ENCODE peak calls at places on chromosome 2, in seven cellular contexts. One of them, this sample, is unnamed.

GRCh38 chr2:215680605-215681598 is 245.0 kb upstream of the FN1 start:
- DNase-seq in kidney: no peak
- DNase-seq in tibial artery: peak
- DNase-seq in GM12864: no peak
- DNase-seq in fibroblast of pulmonary artery: peak
- DNase-seq in WTC11: no peak
- DNase-seq in GM06990: peak
- DNase-seq in this sample: no peak

GRCh38 chr2:237291138-237291792 is 122.7 kb downstream of the COL6A3 start:
- DNase-seq in kidney: peak
- DNase-seq in fibroblast of pulmonary artery: peak
- DNase-seq in tibial artery: peak
- DNase-seq in GM12864: no peak
- DNase-seq in GM06990: no peak
- DNase-seq in WTC11: no peak
- DNase-seq in this sample: no peak

GRCh38 chr2:47323009-47323821 is 79.7 kb upstream of the MSH2 start:
- DNase-seq in WTC11: peak
- DNase-seq in fibroblast of pulmonary artery: peak
- DNase-seq in kidney: peak
- DNase-seq in GM06990: peak
- DNase-seq in tibial artery: peak
- DNase-seq in GM12864: no peak
- DNase-seq in this sample: peak

GRCh38 chr2:237434916-237435315 is 21.0 kb upstream of the COL6A3 start:
- DNase-seq in tibial artery: no peak
- DNase-seq in WTC11: no peak
- DNase-seq in kidney: no peak
- DNase-seq in fibroblast of pulmonary artery: peak
- DNase-seq in GM12864: peak
- DNase-seq in GM06990: peak
- DNase-seq in this sample: peak

GRCh38 chr2:1791670-1792069 is 47.4 kb upstream of the PXDN start:
- DNase-seq in GM12864: no peak
- DNase-seq in fibroblast of pulmonary artery: no peak
- DNase-seq in kidney: no peak
- DNase-seq in GM06990: no peak
- DNase-seq in WTC11: no peak
- DNase-seq in tibial artery: no peak
- DNase-seq in this sample: no peak

GRCh38 chr2:65228249-65228750 is 669 bp downstream of the ACTR2 start:
- DNase-seq in GM12864: peak
- DNase-seq in GM06990: peak
- DNase-seq in WTC11: no peak
- DNase-seq in fibroblast of pulmonary artery: no peak
- DNase-seq in tibial artery: no peak
- DNase-seq in kidney: no peak
- DNase-seq in this sample: peak

GRCh38 chr2:172253190-172254052 is 150.7 kb upstream of the DLX2 start:
- DNase-seq in GM06990: no peak
- DNase-seq in WTC11: no peak
- DNase-seq in kidney: peak
- DNase-seq in tibial artery: peak
- DNase-seq in GM12864: peak
- DNase-seq in fibroblast of pulmonary artery: peak
- DNase-seq in this sample: no peak

GRCh38 chr2:134134313-134134706 is 119.6 kb upstream of the MGAT5 start:
- DNase-seq in tibial artery: no peak
- DNase-seq in GM12864: no peak
- DNase-seq in WTC11: no peak
- DNase-seq in GM06990: no peak
- DNase-seq in kidney: no peak
- DNase-seq in fibroblast of pulmonary artery: no peak
- DNase-seq in this sample: no peak

GRCh38 chr2:200469708-200470600 is 39.9 kb downstream of the KCTD18 start:
- DNase-seq in GM12864: no peak
- DNase-seq in GM06990: no peak
- DNase-seq in WTC11: no peak
- DNase-seq in kidney: no peak
- DNase-seq in tibial artery: no peak
- DNase-seq in fibroblast of pulmonary artery: peak
- DNase-seq in this sample: no peak

GRCh38 chr2:65024149-65024829 is 31.9 kb upstream of the CEP68 start:
- DNase-seq in GM12864: no peak
- DNase-seq in WTC11: no peak
- DNase-seq in tibial artery: no peak
- DNase-seq in kidney: no peak
- DNase-seq in GM06990: no peak
- DNase-seq in fibroblast of pulmonary artery: peak
- DNase-seq in this sample: no peak

GRCh38 chr2:39232141-39232540 is 11.6 kb downstream of the CDKL4 start:
- DNase-seq in GM12864: no peak
- DNase-seq in GM06990: no peak
- DNase-seq in kidney: no peak
- DNase-seq in tibial artery: no peak
- DNase-seq in WTC11: no peak
- DNase-seq in fibroblast of pulmonary artery: no peak
- DNase-seq in this sample: no peak

GRCh38 chr2:39225564-39225963 is 18.2 kb downstream of the CDKL4 start:
- DNase-seq in tibial artery: no peak
- DNase-seq in WTC11: no peak
- DNase-seq in GM12864: no peak
- DNase-seq in GM06990: no peak
- DNase-seq in fibroblast of pulmonary artery: no peak
- DNase-seq in kidney: no peak
- DNase-seq in this sample: peak

GRCh38 chr2:39223909-39224308 is 19.9 kb downstream of the CDKL4 start:
- DNase-seq in GM12864: no peak
- DNase-seq in fibroblast of pulmonary artery: no peak
- DNase-seq in WTC11: no peak
- DNase-seq in kidney: no peak
- DNase-seq in GM06990: no peak
- DNase-seq in tibial artery: no peak
- DNase-seq in this sample: no peak

GRCh38 chr2:39228413-39229209 is 15.2 kb downstream of the CDKL4 start:
- DNase-seq in kidney: no peak
- DNase-seq in GM06990: no peak
- DNase-seq in WTC11: peak
- DNase-seq in fibroblast of pulmonary artery: peak
- DNase-seq in GM12864: peak
- DNase-seq in tibial artery: no peak
- DNase-seq in this sample: no peak

DNA sequence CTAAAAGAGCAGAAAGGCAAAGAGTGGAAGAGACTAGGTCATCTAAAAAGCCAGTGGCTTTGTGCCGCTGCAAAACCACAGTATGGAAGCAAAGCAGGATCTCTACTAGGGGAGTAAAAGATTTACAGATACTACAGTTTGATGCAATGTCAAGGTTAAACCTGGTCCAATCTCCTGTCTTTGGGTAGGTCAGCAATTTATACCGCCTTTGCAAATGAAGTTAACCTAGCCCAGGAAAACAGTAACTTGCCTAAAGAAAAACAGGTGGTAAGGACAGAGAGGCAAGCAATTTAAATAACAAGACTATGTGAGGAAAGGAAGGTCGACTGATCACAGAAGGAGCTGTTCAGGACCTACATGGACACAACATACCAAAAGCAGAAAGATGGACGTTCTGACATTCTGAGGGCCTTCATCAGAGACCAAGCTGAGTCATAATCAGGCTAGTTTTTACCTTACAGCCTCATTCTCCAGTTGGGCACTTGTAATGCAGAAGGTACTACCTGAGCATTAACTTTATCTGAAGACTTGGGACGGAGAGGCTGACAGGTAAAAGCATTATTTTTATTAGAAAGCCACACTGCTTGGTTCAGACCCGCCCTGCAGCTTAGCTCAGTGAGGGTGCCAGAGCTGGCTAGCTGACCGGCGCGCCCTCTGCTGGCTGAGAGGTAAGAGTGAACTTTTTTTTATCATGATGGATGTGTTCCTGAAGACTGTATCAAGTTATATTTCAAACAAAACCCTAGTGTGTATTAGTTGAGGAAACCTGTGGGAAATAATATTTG is 15.9 kb downstream of the CDKL4 start:
- DNase-seq in fibroblast of pulmonary artery: peak
- DNase-seq in WTC11: peak
- DNase-seq in GM06990: peak
- DNase-seq in tibial artery: peak
- DNase-seq in kidney: peak
- DNase-seq in GM12864: peak
- DNase-seq in this sample: peak
- TF ChIP-seq CTCF in fibroblast of pulmonary artery: peak
- TF ChIP-seq CTCF in WTC11: peak
- TF ChIP-seq CTCF in GM06990: peak
- TF ChIP-seq CTCF in tibial artery: peak
- TF ChIP-seq CTCF in kidney: peak
- TF ChIP-seq CTCF in GM12864: peak
- TF ChIP-seq CTCF in this sample: peak

DNA sequence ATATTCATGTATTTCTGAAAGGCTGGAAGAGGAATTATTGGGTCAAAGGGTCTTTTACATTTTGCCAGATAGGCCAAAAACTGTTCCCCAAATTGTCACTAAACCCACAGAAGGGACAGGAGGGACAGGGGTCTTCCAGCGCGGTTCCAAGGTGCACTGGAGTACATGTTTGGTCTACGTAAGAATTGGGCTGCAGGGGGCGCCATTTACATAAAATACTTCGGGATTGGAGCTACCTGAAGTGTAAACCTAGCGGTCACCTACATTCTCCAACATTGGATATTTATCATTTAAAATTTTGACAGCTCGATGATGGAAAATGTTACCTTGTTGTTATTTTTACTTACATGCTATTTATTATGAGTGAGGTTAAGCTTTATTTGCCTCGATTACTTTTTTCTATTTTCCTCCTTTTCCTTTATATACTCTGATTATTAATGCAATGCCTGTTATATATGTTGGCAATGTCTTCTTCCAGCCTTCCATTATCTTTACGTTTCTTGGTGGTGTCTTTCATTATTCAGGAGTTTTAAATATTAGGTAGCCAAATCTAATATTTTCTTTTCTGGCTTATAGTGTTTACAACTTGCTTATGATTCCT is 43.0 kb upstream of the RAB6C start:
- DNase-seq in GM06990: no peak
- DNase-seq in tibial artery: peak
- DNase-seq in fibroblast of pulmonary artery: no peak
- DNase-seq in kidney: no peak
- DNase-seq in GM12864: no peak
- DNase-seq in WTC11: peak
- DNase-seq in this sample: no peak
- TF ChIP-seq CTCF in GM06990: peak
- TF ChIP-seq CTCF in tibial artery: peak
- TF ChIP-seq CTCF in fibroblast of pulmonary artery: no peak
- TF ChIP-seq CTCF in kidney: peak
- TF ChIP-seq CTCF in GM12864: no peak
- TF ChIP-seq CTCF in WTC11: peak
- TF ChIP-seq CTCF in this sample: peak

GRCh38 chr2:74555610-74556103 is 1.1 kb downstream of the DOK1 start:
- DNase-seq in GM12864: no peak
- DNase-seq in WTC11: no peak
- DNase-seq in tibial artery: peak
- DNase-seq in fibroblast of pulmonary artery: no peak
- DNase-seq in GM06990: no peak
- DNase-seq in kidney: no peak
- DNase-seq in this sample: no peak

GRCh38 chr2:74552914-74553811 is 579 bp downstream of the LOXL3 start:
- DNase-seq in fibroblast of pulmonary artery: no peak
- DNase-seq in GM12864: no peak
- DNase-seq in kidney: peak
- DNase-seq in GM06990: peak
- DNase-seq in tibial artery: no peak
- DNase-seq in WTC11: peak
- DNase-seq in this sample: peak

GRCh38 chr2:74556159-74556558 is 1.6 kb downstream of the DOK1 start:
- DNase-seq in fibroblast of pulmonary artery: no peak
- DNase-seq in kidney: no peak
- DNase-seq in tibial artery: no peak
- DNase-seq in WTC11: no peak
- DNase-seq in GM06990: no peak
- DNase-seq in GM12864: no peak
- DNase-seq in this sample: no peak

GRCh38 chr2:74553892-74554820 is at the start of the genes DOK1 and LOXL3:
- DNase-seq in WTC11: peak
- DNase-seq in tibial artery: peak
- DNase-seq in GM06990: peak
- DNase-seq in fibroblast of pulmonary artery: peak
- DNase-seq in kidney: peak
- DNase-seq in GM12864: no peak
- DNase-seq in this sample: peak

GRCh38 chr2:74554821-74555531 is 456 bp downstream of the DOK1 start:
- DNase-seq in fibroblast of pulmonary artery: no peak
- DNase-seq in GM06990: peak
- DNase-seq in GM12864: no peak
- DNase-seq in WTC11: peak
- DNase-seq in tibial artery: peak
- DNase-seq in kidney: peak
- DNase-seq in this sample: peak
- TF ChIP-seq CTCF in fibroblast of pulmonary artery: no peak
- TF ChIP-seq CTCF in GM06990: peak
- TF ChIP-seq CTCF in GM12864: no peak
- TF ChIP-seq CTCF in WTC11: no peak
- TF ChIP-seq CTCF in tibial artery: no peak
- TF ChIP-seq CTCF in kidney: no peak
- TF ChIP-seq CTCF in this sample: no peak

GRCh38 chr2:85828725-85829124 is 60.1 kb downstream of the ST3GAL5 start:
- DNase-seq in fibroblast of pulmonary artery: no peak
- DNase-seq in kidney: no peak
- DNase-seq in tibial artery: no peak
- DNase-seq in GM12864: no peak
- DNase-seq in WTC11: no peak
- DNase-seq in GM06990: no peak
- DNase-seq in this sample: no peak

GRCh38 chr2:85826990-85827878 is 61.6 kb downstream of the ST3GAL5 start:
- DNase-seq in kidney: peak
- DNase-seq in fibroblast of pulmonary artery: peak
- DNase-seq in tibial artery: peak
- DNase-seq in WTC11: peak
- DNase-seq in GM06990: peak
- DNase-seq in GM12864: no peak
- DNase-seq in this sample: peak

GRCh38 chr2:85831735-85832134 is 57.1 kb downstream of the ST3GAL5 start:
- DNase-seq in fibroblast of pulmonary artery: no peak
- DNase-seq in kidney: no peak
- DNase-seq in tibial artery: no peak
- DNase-seq in GM06990: peak
- DNase-seq in GM12864: no peak
- DNase-seq in WTC11: no peak
- DNase-seq in this sample: no peak

GRCh38 chr2:85827879-85828569 is 60.8 kb downstream of the ST3GAL5 start:
- DNase-seq in kidney: no peak
- DNase-seq in WTC11: no peak
- DNase-seq in GM06990: no peak
- DNase-seq in tibial artery: no peak
- DNase-seq in GM12864: no peak
- DNase-seq in fibroblast of pulmonary artery: no peak
- DNase-seq in this sample: no peak

DNA sequence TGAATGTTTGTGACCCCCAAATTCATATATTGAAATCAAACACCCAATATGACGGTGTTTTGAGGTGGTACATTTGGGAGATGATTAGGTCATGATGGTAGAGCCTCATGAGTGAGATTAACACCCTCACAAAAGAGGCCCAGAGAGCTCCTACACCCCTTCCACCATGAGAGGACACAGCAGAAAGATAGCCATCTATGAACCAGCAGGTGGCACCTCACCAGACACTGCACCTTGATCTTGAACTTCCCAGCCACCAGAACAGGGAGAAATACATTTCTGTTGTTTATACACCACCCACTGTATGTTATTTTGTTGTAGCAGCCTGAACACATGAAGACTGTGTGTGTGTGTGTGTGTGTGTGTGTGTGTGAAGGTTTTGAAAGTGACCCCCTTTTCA is 58.1 kb downstream of the ST3GAL5 start:
- DNase-seq in fibroblast of pulmonary artery: no peak
- DNase-seq in WTC11: no peak
- DNase-seq in GM06990: no peak
- DNase-seq in GM12864: no peak
- DNase-seq in tibial artery: no peak
- DNase-seq in kidney: no peak
- DNase-seq in this sample: no peak
- TF ChIP-seq CTCF in fibroblast of pulmonary artery: no peak
- TF ChIP-seq CTCF in WTC11: no peak
- TF ChIP-seq CTCF in GM06990: peak
- TF ChIP-seq CTCF in GM12864: peak
- TF ChIP-seq CTCF in tibial artery: no peak
- TF ChIP-seq CTCF in kidney: no peak
- TF ChIP-seq CTCF in this sample: peak

This sample was measured in GM13976.